ENCODE peak calls at places on chromosomes 5 and 9, in four cellular contexts. Z is neural crest cell, V is HepG2, Y is mucosa of descending colon. U is an unnamed sample.

GRCh38 chr9:127698985-127699670 is 7.7 kb upstream of the CFAP157 start:
- DNase-seq in Y (peak; percentile 97), V (no peak), Z (peak; percentile 87), U (no peak)

GRCh38 chr5:38607396-38607795 is 51.0 kb upstream of the LIFR start:
- DNase-seq in Z (no peak), V (no peak), Y (no peak), U (no peak)

GRCh38 chr5:150488519-150489357 is 19.2 kb upstream of the NDST1 start:
- DNase-seq in Y (no peak), V (no peak), Z (no peak), U (no peak)

GRCh38 chr5:168978015-168978414 is 322.9 kb downstream of the SLIT3 start:
- DNase-seq in V (no peak), Y (no peak), Z (no peak), U (no peak)

GRCh38 chr5:6873359-6873758 is 160.1 kb downstream of the TENT4A start:
- DNase-seq in Z (no peak), V (peak; percentile 46), Y (no peak), U (no peak)

GRCh38 chr5:14008819-14009311 is 64.4 kb upstream of the DNAH5 start:
- DNase-seq in Y (no peak), V (peak; percentile 50), Z (no peak), U (no peak)

GRCh38 chr9:28774433-28775029 is 1201.2 kb upstream of the C9orf72 start:
- DNase-seq in Y (no peak), Z (no peak), V (peak; percentile 18), U (peak; percentile 16)

GRCh38 chr5:102794677-102795331 is 39.7 kb downstream of the PAM start:
- DNase-seq in Y (no peak), V (no peak), Z (no peak), U (no peak)

GRCh38 chr5:129899454-129899853 is 4.8 kb upstream of the CHSY3 start:
- DNase-seq in Y (no peak), Z (no peak), V (no peak), U (no peak)

GRCh38 chr9:134391319-134392231 is 65.3 kb downstream of the RXRA start:
- DNase-seq in Y (no peak), Z (no peak), V (no peak), U (no peak)

GRCh38 chr9:113578279-113578865 is 114.8 kb downstream of the RGS3 start:
- DNase-seq in Y (no peak), Z (no peak), V (no peak), U (no peak)

GRCh38 chr5:144951001-144951400 is 780.3 kb downstream of the KCTD16 start:
- DNase-seq in V (no peak), Y (no peak), Z (no peak), U (no peak)

GRCh38 chr9:131630206-131630831 is 85.0 kb downstream of the PRRT1B start:
- DNase-seq in Y (peak; percentile 58), Z (no peak), V (no peak), U (no peak)

GRCh38 chr9:135251331-135251761 is 163.9 kb downstream of the OLFM1 start:
- DNase-seq in V (no peak), Y (no peak), Z (no peak), U (peak; percentile 14)

GRCh38 chr9:110153431-110153830 is 54.5 kb downstream of the C9orf152 start:
- DNase-seq in Z (no peak), V (no peak), Y (no peak), U (no peak)

GRCh38 chr5:96714450-96714849 is 52.3 kb downstream of the CAST start:
- DNase-seq in Z (no peak), Y (no peak), V (no peak), U (no peak)

GRCh38 chr5:177307544-177308363 is 3.9 kb downstream of the MXD3 start:
- DNase-seq in Y (no peak), V (no peak), Z (no peak), U (no peak)

GRCh38 chr9:35605336-35606137 is 475 bp downstream of the TESK1 start:
- DNase-seq in Y (peak; percentile 54), Z (peak; percentile 8), V (no peak), U (no peak)

GRCh38 chr5:57764479-57765089 is 282.0 kb upstream of the ACTBL2 start:
- DNase-seq in Z (no peak), Y (no peak), V (no peak), U (no peak)

GRCh38 chr9:101736723-101737122 is 1.7 kb downstream of the GRIN3A start:
- DNase-seq in Z (peak; percentile 9), V (no peak), Y (peak; percentile 53), U (no peak)

GRCh38 chr5:58457040-58457439 is 2.8 kb downstream of the PLK2 start:
- DNase-seq in V (no peak), Y (no peak), Z (no peak), U (no peak)

GRCh38 chr5:159552751-159553150 is 222.5 kb upstream of the IL12B start:
- DNase-seq in V (no peak), Z (no peak), Y (no peak), U (no peak)

GRCh38 chr9:1051286-1052118 is 1.3 kb downstream of the DMRT2 start:
- DNase-seq in Z (peak; percentile 41), V (no peak), Y (peak; percentile 77), U (no peak)

GRCh38 chr9:114112778-114113585 is 13.9 kb upstream of the KIF12 start:
- DNase-seq in V (no peak), Z (no peak), Y (peak; percentile 79), U (no peak)

GRCh38 chr5:172274951-172275753 is 8.4 kb downstream of the UBTD2 start:
- DNase-seq in Y (no peak), Z (no peak), V (no peak), U (no peak)

GRCh38 chr9:96654450-96655197 is 493 bp downstream of the PRXL2C start:
- DNase-seq in Z (peak; percentile 49), Y (peak; percentile 77), V (peak; percentile 41), U (peak; percentile 29)
- TF ChIP-seq CTCF in Z (peak; percentile 41), Y (no peak), V (peak; percentile 40), U (no peak)

DNA sequence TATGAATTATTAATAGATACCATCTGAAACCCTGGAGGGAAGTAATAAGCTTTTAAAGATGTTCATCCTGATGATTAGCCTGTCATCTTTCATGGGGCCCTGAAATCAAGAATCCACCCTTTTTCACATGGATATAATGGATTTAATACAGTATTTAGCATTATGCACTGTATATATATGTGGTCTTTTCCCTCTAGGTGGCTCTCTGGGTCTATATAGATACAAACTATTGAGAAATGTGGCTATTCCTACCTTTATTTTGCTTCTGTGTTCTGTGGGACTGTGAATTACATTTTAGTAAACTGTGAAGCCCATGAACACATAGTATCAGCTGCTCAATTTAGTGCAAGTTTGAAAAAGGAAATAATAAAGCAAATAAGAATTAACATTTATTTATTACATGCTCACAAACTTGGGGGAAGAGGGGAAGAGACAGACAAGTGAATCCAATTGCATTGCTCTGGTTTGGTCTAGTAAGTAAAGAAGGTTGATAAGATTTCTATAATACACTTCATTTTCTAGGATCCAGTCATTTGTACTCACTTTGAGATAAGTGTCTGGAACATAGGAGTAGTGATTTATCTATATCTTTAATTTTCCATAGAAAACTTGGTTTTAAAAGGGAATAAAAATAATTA is 112.2 kb downstream of the SCAMP1 start:
- DNase-seq in V (peak; percentile 25), Y (no peak), Z (no peak), U (no peak)
- TF ChIP-seq CTCF in V (peak; percentile 52), Y (no peak), Z (no peak), U (peak; percentile 17)

GRCh38 chr9:86036555-86036954 is 62.8 kb downstream of the GOLM1 start:
- DNase-seq in Y (peak; percentile 49), Z (no peak), V (no peak), U (no peak)

GRCh38 chr9:86040281-86041155 is 58.8 kb downstream of the GOLM1 start:
- DNase-seq in Z (no peak), V (no peak), Y (no peak), U (no peak)

GRCh38 chr9:86035827-86036440 is 63.4 kb downstream of the GOLM1 start:
- DNase-seq in V (no peak), Y (no peak), Z (no peak), U (no peak)

DNA sequence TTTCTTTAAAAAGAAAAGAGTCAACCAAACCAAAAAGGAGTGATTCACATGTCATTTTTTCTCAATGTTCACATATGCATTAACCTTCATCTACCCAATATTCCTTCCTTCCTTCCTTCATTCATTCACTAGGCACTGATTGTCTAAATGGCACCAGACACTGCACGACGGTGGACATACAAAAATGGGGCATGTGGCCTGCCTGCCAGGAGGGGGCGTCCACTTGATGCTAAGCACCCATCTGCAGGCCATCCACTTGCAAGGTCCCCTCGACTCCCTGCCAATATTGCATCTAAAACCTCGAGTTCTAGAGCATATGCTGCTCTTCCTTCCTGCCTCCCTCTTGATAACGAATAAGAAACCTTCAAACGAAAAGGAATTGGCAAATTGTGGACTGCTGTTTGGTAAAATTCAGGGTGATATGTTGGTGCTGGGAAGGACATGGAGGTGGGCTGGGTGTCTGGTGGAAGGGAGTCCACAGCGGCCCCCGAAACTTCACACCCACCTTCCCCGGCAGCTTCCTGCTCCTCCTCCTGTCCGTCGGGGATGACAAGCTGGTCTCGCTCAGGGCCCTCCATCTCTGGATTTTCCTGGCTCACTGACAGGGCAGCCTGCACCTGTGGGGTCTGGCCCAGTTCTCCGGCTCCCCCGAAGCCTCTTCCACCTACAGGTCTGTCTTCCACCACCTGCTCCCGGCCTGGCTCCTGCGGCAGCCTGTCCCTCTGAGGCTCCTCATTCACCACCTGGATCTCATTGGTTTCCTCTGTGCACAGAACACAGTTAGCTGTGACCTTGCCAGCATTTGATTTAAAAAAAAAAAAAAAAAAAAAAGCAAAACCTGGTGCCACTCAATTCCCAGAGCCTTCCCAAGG is 64.3 kb downstream of the GOLM1 start:
- DNase-seq in Z (peak; percentile 29), Y (peak; percentile 66), V (peak; percentile 32), U (peak; percentile 75)
- TF ChIP-seq CTCF in Z (peak; percentile 64), Y (peak; percentile 30), V (peak; percentile 77), U (peak; percentile 70)

DNA sequence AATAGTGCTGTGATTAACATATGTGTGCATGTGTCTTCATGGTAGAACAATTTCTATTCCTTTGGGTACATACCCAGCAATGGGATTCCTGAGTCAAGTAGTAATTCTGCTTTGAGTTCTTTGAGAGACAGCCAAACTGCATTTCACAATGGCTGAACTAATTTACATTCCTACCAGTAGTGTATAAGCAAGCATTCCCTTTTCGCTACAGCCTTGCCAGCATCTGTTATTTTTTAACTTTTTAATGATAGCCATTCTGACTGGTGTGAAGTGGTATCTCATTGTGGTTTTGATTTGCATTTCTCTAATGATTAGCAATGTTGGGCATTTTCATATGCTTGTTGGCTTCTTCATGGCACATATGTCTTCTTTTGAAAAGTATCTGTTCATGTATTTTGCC is 308.5 kb downstream of the ARRDC3 start:
- DNase-seq in Y (no peak), Z (no peak), V (peak; percentile 5), U (no peak)
- TF ChIP-seq CTCF in Y (no peak), Z (no peak), V (no peak), U (no peak)

GRCh38 chr5:138651767-138652117 is 76.5 kb upstream of the HSPA9 start:
- DNase-seq in Z (no peak), Y (no peak), V (no peak), U (no peak)

GRCh38 chr5:138650999-138651766 is 76.0 kb upstream of the HSPA9 start:
- DNase-seq in Y (no peak), Z (no peak), V (no peak), U (no peak)

GRCh38 chr5:138655530-138656245 is 80.5 kb upstream of the HSPA9 start:
- DNase-seq in Z (no peak), V (peak; percentile 27), Y (no peak), U (no peak)

GRCh38 chr5:138654281-138654867 is 79.2 kb upstream of the HSPA9 start:
- DNase-seq in Y (peak; percentile 28), Z (no peak), V (no peak), U (no peak)

GRCh38 chr5:138653502-138653901 is 78.3 kb upstream of the HSPA9 start:
- DNase-seq in V (no peak), Z (no peak), Y (no peak), U (no peak)
- TF ChIP-seq CTCF in V (peak; percentile 48), Z (no peak), Y (no peak), U (peak; percentile 20)

U was measured in D721Med.